ENCODE peak calls at places on chromosomes 16 and 17, in six cellular contexts. One of them, this sample, is unnamed.

GRCh38 chr16:75798714-75799113 is 72.4 kb upstream of the CPHXL start:
- DNase-seq in dorsolateral prefrontal cortex: no peak
- DNase-seq in sigmoid colon: no peak
- DNase-seq in mesothelial cell of epicardium: no peak
- DNase-seq in colonic mucosa: no peak
- DNase-seq in Calu3: no peak
- DNase-seq in this sample: no peak

GRCh38 chr17:1005361-1005946 is 8.5 kb downstream of the TIMM22 start:
- DNase-seq in dorsolateral prefrontal cortex: peak; percentile 82
- DNase-seq in sigmoid colon: peak; percentile 91
- DNase-seq in mesothelial cell of epicardium: no peak
- DNase-seq in colonic mucosa: peak; percentile 63
- DNase-seq in Calu3: no peak
- DNase-seq in this sample: no peak

GRCh38 chr17:21166599-21167265 is 40.0 kb downstream of the DHRS7B start:
- DNase-seq in dorsolateral prefrontal cortex: no peak
- DNase-seq in sigmoid colon: no peak
- DNase-seq in mesothelial cell of epicardium: peak; percentile 6
- DNase-seq in colonic mucosa: no peak
- DNase-seq in Calu3: no peak
- DNase-seq in this sample: no peak

GRCh38 chr16:16780588-16780987 is 401.6 kb downstream of the NPIPA7 start:
- DNase-seq in dorsolateral prefrontal cortex: no peak
- DNase-seq in sigmoid colon: no peak
- DNase-seq in mesothelial cell of epicardium: no peak
- DNase-seq in colonic mucosa: no peak
- DNase-seq in Calu3: no peak
- DNase-seq in this sample: no peak

GRCh38 chr16:630024-630814 is 566 bp upstream of the WFIKKN1 start:
- DNase-seq in dorsolateral prefrontal cortex: no peak
- DNase-seq in sigmoid colon: no peak
- DNase-seq in mesothelial cell of epicardium: no peak
- DNase-seq in colonic mucosa: no peak
- DNase-seq in Calu3: no peak
- DNase-seq in this sample: peak; percentile 53

GRCh38 chr16:73909529-73910035 is 387.0 kb upstream of the PSMD7 start:
- DNase-seq in dorsolateral prefrontal cortex: no peak
- DNase-seq in sigmoid colon: no peak
- DNase-seq in mesothelial cell of epicardium: no peak
- DNase-seq in colonic mucosa: no peak
- DNase-seq in Calu3: no peak
- DNase-seq in this sample: no peak

GRCh38 chr16:24151482-24151939 is 104.6 kb upstream of the CACNG3 start:
- DNase-seq in dorsolateral prefrontal cortex: no peak
- DNase-seq in sigmoid colon: no peak
- DNase-seq in mesothelial cell of epicardium: no peak
- DNase-seq in colonic mucosa: no peak
- DNase-seq in Calu3: no peak
- DNase-seq in this sample: no peak

GRCh38 chr16:26668026-26668425 is 398.7 kb upstream of the C16orf82 start:
- DNase-seq in dorsolateral prefrontal cortex: no peak
- DNase-seq in sigmoid colon: no peak
- DNase-seq in mesothelial cell of epicardium: no peak
- DNase-seq in colonic mucosa: no peak
- DNase-seq in Calu3: no peak
- DNase-seq in this sample: no peak

GRCh38 chr17:7080445-7081041 is 492 bp upstream of the CLEC10A start:
- DNase-seq in dorsolateral prefrontal cortex: no peak
- DNase-seq in sigmoid colon: no peak
- DNase-seq in mesothelial cell of epicardium: no peak
- DNase-seq in colonic mucosa: no peak
- DNase-seq in Calu3: no peak
- DNase-seq in this sample: no peak

GRCh38 chr16:19130852-19131808 is 17.4 kb downstream of the ITPRIPL2 start:
- DNase-seq in dorsolateral prefrontal cortex: peak; percentile 21
- DNase-seq in sigmoid colon: peak; percentile 76
- DNase-seq in mesothelial cell of epicardium: no peak
- DNase-seq in colonic mucosa: peak; percentile 47
- DNase-seq in Calu3: no peak
- DNase-seq in this sample: no peak

GRCh38 chr17:34981538-34982241 is 1.4 kb downstream of the LIG3 start:
- DNase-seq in dorsolateral prefrontal cortex: no peak
- DNase-seq in sigmoid colon: peak; percentile 5
- DNase-seq in mesothelial cell of epicardium: no peak
- DNase-seq in colonic mucosa: no peak
- DNase-seq in Calu3: no peak
- DNase-seq in this sample: no peak

GRCh38 chr16:11327277-11328171 is 17.7 kb upstream of the RMI2 start:
- DNase-seq in dorsolateral prefrontal cortex: no peak
- DNase-seq in sigmoid colon: no peak
- DNase-seq in mesothelial cell of epicardium: no peak
- DNase-seq in colonic mucosa: no peak
- DNase-seq in Calu3: no peak
- DNase-seq in this sample: no peak

GRCh38 chr16:78571880-78572279 is 472.4 kb downstream of the WWOX start:
- DNase-seq in dorsolateral prefrontal cortex: no peak
- DNase-seq in sigmoid colon: no peak
- DNase-seq in mesothelial cell of epicardium: no peak
- DNase-seq in colonic mucosa: no peak
- DNase-seq in Calu3: no peak
- DNase-seq in this sample: no peak

GRCh38 chr16:56423584-56424403 is 1.6 kb downstream of the AMFR start:
- DNase-seq in dorsolateral prefrontal cortex: no peak
- DNase-seq in sigmoid colon: no peak
- DNase-seq in mesothelial cell of epicardium: no peak
- DNase-seq in colonic mucosa: no peak
- DNase-seq in Calu3: no peak
- DNase-seq in this sample: no peak

GRCh38 chr17:47218896-47219430 is 9.8 kb downstream of the MYL4 start:
- DNase-seq in dorsolateral prefrontal cortex: no peak
- DNase-seq in sigmoid colon: no peak
- DNase-seq in mesothelial cell of epicardium: no peak
- DNase-seq in colonic mucosa: no peak
- DNase-seq in Calu3: no peak
- DNase-seq in this sample: no peak

GRCh38 chr17:67127925-67128324 is 83.6 kb downstream of the CACNG1 start:
- DNase-seq in dorsolateral prefrontal cortex: no peak
- DNase-seq in sigmoid colon: no peak
- DNase-seq in mesothelial cell of epicardium: no peak
- DNase-seq in colonic mucosa: no peak
- DNase-seq in Calu3: no peak
- DNase-seq in this sample: no peak

GRCh38 chr17:49076575-49077384 is 55.8 kb upstream of the B4GALNT2 start:
- DNase-seq in dorsolateral prefrontal cortex: no peak
- DNase-seq in sigmoid colon: no peak
- DNase-seq in mesothelial cell of epicardium: no peak
- DNase-seq in colonic mucosa: no peak
- DNase-seq in Calu3: no peak
- DNase-seq in this sample: no peak

GRCh38 chr17:59402760-59403159 is 71.3 kb downstream of the YPEL2 start:
- DNase-seq in dorsolateral prefrontal cortex: no peak
- DNase-seq in sigmoid colon: no peak
- DNase-seq in mesothelial cell of epicardium: no peak
- DNase-seq in colonic mucosa: no peak
- DNase-seq in Calu3: no peak
- DNase-seq in this sample: no peak

GRCh38 chr16:67238278-67238575 is 9.1 kb downstream of the FHOD1 start:
- DNase-seq in dorsolateral prefrontal cortex: no peak
- DNase-seq in sigmoid colon: no peak
- DNase-seq in mesothelial cell of epicardium: no peak
- DNase-seq in colonic mucosa: no peak
- DNase-seq in Calu3: no peak
- DNase-seq in this sample: no peak

GRCh38 chr17:42243493-42243982 is 32.7 kb downstream of the STAT5B start:
- DNase-seq in dorsolateral prefrontal cortex: no peak
- DNase-seq in sigmoid colon: peak; percentile 10
- DNase-seq in mesothelial cell of epicardium: no peak
- DNase-seq in colonic mucosa: no peak
- DNase-seq in Calu3: no peak
- DNase-seq in this sample: no peak

GRCh38 chr17:78872486-78872885 is 30.5 kb downstream of the CEP295NL start:
- DNase-seq in dorsolateral prefrontal cortex: no peak
- DNase-seq in sigmoid colon: no peak
- DNase-seq in mesothelial cell of epicardium: no peak
- DNase-seq in colonic mucosa: no peak
- DNase-seq in Calu3: no peak
- DNase-seq in this sample: no peak

GRCh38 chr16:20720251-20720650 is 21.4 kb downstream of the THUMPD1 start:
- DNase-seq in dorsolateral prefrontal cortex: no peak
- DNase-seq in sigmoid colon: no peak
- DNase-seq in mesothelial cell of epicardium: no peak
- DNase-seq in colonic mucosa: no peak
- DNase-seq in Calu3: no peak
- DNase-seq in this sample: no peak

GRCh38 chr17:1480747-1481465 is 11.6 kb downstream of the MYO1C start:
- DNase-seq in dorsolateral prefrontal cortex: no peak
- DNase-seq in sigmoid colon: no peak
- DNase-seq in mesothelial cell of epicardium: no peak
- DNase-seq in colonic mucosa: no peak
- DNase-seq in Calu3: no peak
- DNase-seq in this sample: no peak

GRCh38 chr17:20613248-20613647 is 33.7 kb downstream of the CDRT15L2 start:
- DNase-seq in dorsolateral prefrontal cortex: no peak
- DNase-seq in sigmoid colon: no peak
- DNase-seq in mesothelial cell of epicardium: no peak
- DNase-seq in colonic mucosa: no peak
- DNase-seq in Calu3: no peak
- DNase-seq in this sample: no peak

GRCh38 chr16:86531193-86531550 is 20.8 kb downstream of the FOXF1 start:
- DNase-seq in dorsolateral prefrontal cortex: peak; percentile 84
- DNase-seq in sigmoid colon: peak; percentile 93
- DNase-seq in mesothelial cell of epicardium: no peak
- DNase-seq in colonic mucosa: peak; percentile 57
- DNase-seq in Calu3: no peak
- DNase-seq in this sample: no peak

GRCh38 chr16:86584071-86584685 is 5.8 kb downstream of the FOXL1 start:
- DNase-seq in dorsolateral prefrontal cortex: no peak
- DNase-seq in sigmoid colon: no peak
- DNase-seq in mesothelial cell of epicardium: no peak
- DNase-seq in colonic mucosa: no peak
- DNase-seq in Calu3: no peak
- DNase-seq in this sample: no peak

GRCh38 chr17:12566281-12567002 is 99.2 kb upstream of the MYOCD start:
- DNase-seq in dorsolateral prefrontal cortex: no peak
- DNase-seq in sigmoid colon: no peak
- DNase-seq in mesothelial cell of epicardium: no peak
- DNase-seq in colonic mucosa: no peak
- DNase-seq in Calu3: no peak
- DNase-seq in this sample: no peak

GRCh38 chr16:47571711-47572110 is 110.6 kb downstream of the PHKB start:
- DNase-seq in dorsolateral prefrontal cortex: no peak
- DNase-seq in sigmoid colon: no peak
- DNase-seq in mesothelial cell of epicardium: no peak
- DNase-seq in colonic mucosa: no peak
- DNase-seq in Calu3: no peak
- DNase-seq in this sample: no peak

GRCh38 chr16:11597268-11597690 is 10.6 kb upstream of the LITAF start:
- DNase-seq in dorsolateral prefrontal cortex: no peak
- DNase-seq in sigmoid colon: no peak
- DNase-seq in mesothelial cell of epicardium: no peak
- DNase-seq in colonic mucosa: peak; percentile 64
- DNase-seq in Calu3: peak; percentile 72
- DNase-seq in this sample: no peak

GRCh38 chr16:50378417-50378816 is 9.6 kb upstream of the BRD7 start:
- DNase-seq in dorsolateral prefrontal cortex: no peak
- DNase-seq in sigmoid colon: no peak
- DNase-seq in mesothelial cell of epicardium: no peak
- DNase-seq in colonic mucosa: no peak
- DNase-seq in Calu3: no peak
- DNase-seq in this sample: no peak

GRCh38 chr17:13352747-13353415 is 248.8 kb downstream of the HS3ST3A1 start:
- DNase-seq in dorsolateral prefrontal cortex: no peak
- DNase-seq in sigmoid colon: no peak
- DNase-seq in mesothelial cell of epicardium: no peak
- DNase-seq in colonic mucosa: no peak
- DNase-seq in Calu3: no peak
- DNase-seq in this sample: no peak

GRCh38 chr17:63573634-63574033 is 23.4 kb downstream of the DCAF7 start:
- DNase-seq in dorsolateral prefrontal cortex: no peak
- DNase-seq in sigmoid colon: no peak
- DNase-seq in mesothelial cell of epicardium: no peak
- DNase-seq in colonic mucosa: no peak
- DNase-seq in Calu3: no peak
- DNase-seq in this sample: no peak
- TF ChIP-seq CTCF in dorsolateral prefrontal cortex: peak; percentile 23
- TF ChIP-seq CTCF in sigmoid colon: no peak
- TF ChIP-seq CTCF in mesothelial cell of epicardium: no peak
- TF ChIP-seq CTCF in colonic mucosa: no peak
- TF ChIP-seq CTCF in Calu3: no peak
- TF ChIP-seq CTCF in this sample: peak; percentile 57

GRCh38 chr16:65704866-65705265 is 583.0 kb upstream of the CDH11 start:
- DNase-seq in dorsolateral prefrontal cortex: no peak
- DNase-seq in sigmoid colon: no peak
- DNase-seq in mesothelial cell of epicardium: no peak
- DNase-seq in colonic mucosa: no peak
- DNase-seq in Calu3: no peak
- DNase-seq in this sample: no peak
- TF ChIP-seq CTCF in dorsolateral prefrontal cortex: no peak
- TF ChIP-seq CTCF in sigmoid colon: no peak
- TF ChIP-seq CTCF in mesothelial cell of epicardium: no peak
- TF ChIP-seq CTCF in colonic mucosa: no peak
- TF ChIP-seq CTCF in Calu3: no peak
- TF ChIP-seq CTCF in this sample: peak; percentile 39

DNA sequence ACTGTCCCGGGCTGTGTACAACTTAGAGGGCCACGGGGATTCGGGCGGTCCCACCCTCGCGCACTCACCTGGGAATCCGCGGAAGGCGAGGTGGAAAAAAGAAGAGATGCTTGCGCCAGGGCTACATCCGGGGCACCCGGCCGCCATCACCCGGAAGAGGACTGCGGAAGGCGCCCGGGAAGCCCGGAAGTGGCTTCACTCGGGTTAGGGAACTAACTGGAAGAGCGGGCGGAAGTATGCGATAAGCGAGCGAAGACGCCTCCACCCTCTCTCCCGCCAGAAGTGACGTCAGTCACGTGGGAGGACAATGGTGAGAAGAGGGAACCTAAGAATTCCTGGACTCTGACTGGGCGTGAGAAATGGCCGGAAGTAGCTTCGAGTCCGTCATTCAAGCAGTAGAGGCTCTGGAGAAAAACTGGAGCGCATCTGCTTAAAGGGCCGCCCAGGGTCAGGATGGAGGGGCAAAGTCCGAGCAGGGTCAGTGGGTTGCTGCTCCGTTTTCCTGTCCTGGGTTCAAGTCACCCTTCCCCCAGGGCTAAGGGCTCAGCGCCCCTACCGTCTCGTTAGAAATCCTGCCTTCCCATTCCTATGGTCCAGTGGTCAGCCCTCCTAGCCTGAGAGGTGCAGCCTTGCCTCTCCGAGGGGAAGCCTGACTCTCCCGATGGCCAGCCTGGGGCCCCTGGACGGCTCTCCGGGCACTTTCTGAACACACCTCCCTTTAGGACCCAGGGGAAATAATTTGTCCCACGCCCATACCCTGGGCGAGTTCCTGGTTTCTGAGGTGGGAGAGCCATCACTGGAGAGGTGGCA is at the start of gene CD2BP2:
- DNase-seq in dorsolateral prefrontal cortex: peak; percentile 97
- DNase-seq in sigmoid colon: peak; percentile 99
- DNase-seq in mesothelial cell of epicardium: peak; percentile 91
- DNase-seq in colonic mucosa: peak; percentile 98
- DNase-seq in Calu3: peak; percentile 95
- DNase-seq in this sample: peak; percentile 84
- TF ChIP-seq CTCF in dorsolateral prefrontal cortex: no peak
- TF ChIP-seq CTCF in sigmoid colon: no peak
- TF ChIP-seq CTCF in mesothelial cell of epicardium: no peak
- TF ChIP-seq CTCF in colonic mucosa: no peak
- TF ChIP-seq CTCF in Calu3: no peak
- TF ChIP-seq CTCF in this sample: no peak

GRCh38 chr17:55416000-55416399 is 5.6 kb downstream of the MMD start:
- DNase-seq in dorsolateral prefrontal cortex: no peak
- DNase-seq in sigmoid colon: no peak
- DNase-seq in mesothelial cell of epicardium: no peak
- DNase-seq in colonic mucosa: no peak
- DNase-seq in Calu3: no peak
- DNase-seq in this sample: no peak
- TF ChIP-seq CTCF in dorsolateral prefrontal cortex: no peak
- TF ChIP-seq CTCF in sigmoid colon: no peak
- TF ChIP-seq CTCF in mesothelial cell of epicardium: no peak
- TF ChIP-seq CTCF in colonic mucosa: no peak
- TF ChIP-seq CTCF in Calu3: no peak
- TF ChIP-seq CTCF in this sample: no peak